ENCODE peak calls at places on chromosome 9, in four cellular contexts. B is SK-N-SH, I is HCT116, W is GM12878. H is an unnamed sample.

GRCh38 chr9:97628668-97629067 is 4.5 kb downstream of the TSTD2 start:
- DNase-seq in B (no peak), I (no peak), W (no peak), H (no peak)

GRCh38 chr9:15182003-15182695 is 124.9 kb downstream of the TTC39B start:
- DNase-seq in B (peak), I (no peak), W (no peak), H (no peak)

GRCh38 chr9:73714294-73714693 is 562.6 kb downstream of the ANXA1 start:
- DNase-seq in B (no peak), I (no peak), W (no peak), H (no peak)

GRCh38 chr9:112921549-112921948 is 30.9 kb upstream of the SLC46A2 start:
- DNase-seq in B (peak), I (peak), W (no peak), H (peak)

GRCh38 chr9:110844121-110844520 is 175.5 kb downstream of the MUSK start:
- DNase-seq in B (no peak), I (no peak), W (no peak), H (no peak)

GRCh38 chr9:91177661-91178280 is 183.9 kb downstream of the AUH start:
- DNase-seq in B (no peak), I (no peak), W (no peak), H (no peak)

GRCh38 chr9:87497080-87497603 is 525 bp upstream of the DAPK1 start:
- DNase-seq in B (peak), I (no peak), W (no peak), H (no peak)

GRCh38 chr9:25537857-25538256 is 140.4 kb downstream of the TUSC1 start:
- DNase-seq in B (no peak), I (no peak), W (no peak), H (no peak)

GRCh38 chr9:26863074-26863473 is 29.5 kb downstream of the CAAP1 start:
- DNase-seq in B (peak), I (no peak), W (no peak), H (no peak)

GRCh38 chr9:109476781-109477268 is 21.3 kb downstream of the PTPN3 start:
- DNase-seq in B (no peak), I (no peak), W (no peak), H (no peak)

GRCh38 chr9:109478665-109479380 is 19.3 kb downstream of the PTPN3 start:
- DNase-seq in B (no peak), I (no peak), W (no peak), H (no peak)

GRCh38 chr9:109475526-109475925 is 22.6 kb downstream of the PTPN3 start:
- DNase-seq in B (no peak), I (no peak), W (no peak), H (no peak)

GRCh38 chr9:109478204-109478563 is 19.9 kb downstream of the PTPN3 start:
- DNase-seq in B (no peak), I (no peak), W (no peak), H (no peak)

GRCh38 chr9:109477269-109478203 is 20.6 kb downstream of the PTPN3 start:
- DNase-seq in B (no peak), I (peak), W (peak), H (no peak)
- TF ChIP-seq JUND in B (no peak), I (peak), W (no peak), H (no peak)

DNA sequence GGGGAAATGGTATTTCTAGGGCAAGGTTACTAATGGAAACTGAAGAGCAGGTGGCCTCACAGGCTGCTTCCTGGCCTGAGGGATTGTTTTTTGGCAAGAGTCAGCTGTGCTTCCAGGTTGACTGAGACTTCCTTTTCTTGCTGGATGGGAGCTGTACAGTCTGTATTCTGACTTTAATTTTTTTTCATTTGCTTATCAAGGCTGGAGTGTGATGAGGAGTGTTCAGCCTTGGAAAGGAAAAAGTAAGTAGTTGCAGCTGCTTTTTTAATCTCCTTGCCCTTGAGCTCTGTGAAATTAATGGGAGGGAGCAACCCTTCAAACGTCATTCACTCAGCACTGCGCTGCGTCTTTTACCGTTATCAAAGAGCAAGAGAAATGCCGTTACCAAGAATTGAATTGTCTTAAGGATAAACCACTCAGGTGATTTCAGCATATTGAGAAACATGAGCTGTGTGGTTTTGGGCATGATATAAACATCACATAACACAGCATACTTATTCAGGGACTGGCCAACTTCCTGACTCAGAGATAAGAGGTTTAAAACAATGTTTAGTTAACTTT is 47.6 kb downstream of the AQP7 start:
- DNase-seq in B (no peak), I (no peak), W (no peak), H (no peak)
- TF ChIP-seq JUND in B (no peak), I (no peak), W (no peak), H (no peak)

GRCh38 chr9:126304207-126304945 is 22.3 kb upstream of the MVB12B start:
- DNase-seq in B (no peak), I (no peak), W (no peak), H (no peak)
- TF ChIP-seq JUND in B (no peak), I (no peak), W (no peak), H (no peak)

GRCh38 chr9:124624735-124624992 is 117.5 kb upstream of the NR5A1 start:
- DNase-seq in B (peak), I (no peak), W (no peak), H (no peak)

GRCh38 chr9:124625084-124625483 is 117.9 kb upstream of the NR5A1 start:
- DNase-seq in B (peak), I (no peak), W (no peak), H (no peak)

GRCh38 chr9:124632077-124632621 is 125.0 kb upstream of the NR5A1 start:
- DNase-seq in B (no peak), I (no peak), W (no peak), H (no peak)

GRCh38 chr9:124628741-124629140 is 121.5 kb upstream of the NR5A1 start:
- DNase-seq in B (no peak), I (no peak), W (no peak), H (no peak)

GRCh38 chr9:124629600-124629999 is 122.4 kb upstream of the NR5A1 start:
- DNase-seq in B (no peak), I (no peak), W (no peak), H (no peak)
- TF ChIP-seq JUND in B (no peak), I (no peak), W (no peak), H (no peak)

GRCh38 chr9:135660407-135660806 is 2.7 kb upstream of the LCN9 start:
- DNase-seq in B (no peak), I (no peak), W (no peak), H (no peak)
- TF ChIP-seq JUND in B (no peak), I (no peak), W (no peak), H (no peak)

GRCh38 chr9:109194157-109194556 is 27.1 kb upstream of the FRRS1L start:
- DNase-seq in B (no peak), I (no peak), W (no peak), H (no peak)

GRCh38 chr9:109191746-109192145 is 24.7 kb upstream of the FRRS1L start:
- DNase-seq in B (no peak), I (no peak), W (no peak), H (no peak)

GRCh38 chr9:109186857-109187256 is 19.8 kb upstream of the FRRS1L start:
- DNase-seq in B (no peak), I (no peak), W (no peak), H (no peak)

GRCh38 chr9:109192732-109193361 is 25.8 kb upstream of the FRRS1L start:
- DNase-seq in B (peak), I (peak), W (no peak), H (no peak)

GRCh38 chr9:109190151-109190550 is 23.1 kb upstream of the FRRS1L start:
- DNase-seq in B (no peak), I (no peak), W (no peak), H (no peak)
- TF ChIP-seq JUND in B (no peak), I (no peak), W (no peak), H (no peak)

DNA sequence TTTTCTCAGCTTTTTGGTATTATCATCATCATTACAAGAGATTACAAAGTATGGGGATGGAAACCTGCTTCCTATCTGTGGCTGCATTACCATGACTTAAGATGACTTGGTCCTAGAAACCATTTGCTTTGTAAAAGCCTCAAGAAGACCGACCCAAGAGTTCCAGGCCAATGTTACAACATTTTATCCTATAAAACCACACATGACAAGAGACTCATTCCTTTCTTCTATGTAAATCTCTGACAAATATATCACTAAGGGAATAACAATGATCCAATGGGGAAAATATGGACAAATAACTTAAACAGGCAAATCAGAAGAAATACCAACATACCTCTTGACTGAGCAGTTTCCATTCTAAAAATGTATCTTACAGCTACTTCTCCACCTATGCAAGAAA is 44.3 kb upstream of the VPS13A start:
- DNase-seq in B (no peak), I (no peak), W (no peak), H (no peak)
- TF ChIP-seq JUND in B (no peak), I (no peak), W (no peak), H (no peak)

DNA sequence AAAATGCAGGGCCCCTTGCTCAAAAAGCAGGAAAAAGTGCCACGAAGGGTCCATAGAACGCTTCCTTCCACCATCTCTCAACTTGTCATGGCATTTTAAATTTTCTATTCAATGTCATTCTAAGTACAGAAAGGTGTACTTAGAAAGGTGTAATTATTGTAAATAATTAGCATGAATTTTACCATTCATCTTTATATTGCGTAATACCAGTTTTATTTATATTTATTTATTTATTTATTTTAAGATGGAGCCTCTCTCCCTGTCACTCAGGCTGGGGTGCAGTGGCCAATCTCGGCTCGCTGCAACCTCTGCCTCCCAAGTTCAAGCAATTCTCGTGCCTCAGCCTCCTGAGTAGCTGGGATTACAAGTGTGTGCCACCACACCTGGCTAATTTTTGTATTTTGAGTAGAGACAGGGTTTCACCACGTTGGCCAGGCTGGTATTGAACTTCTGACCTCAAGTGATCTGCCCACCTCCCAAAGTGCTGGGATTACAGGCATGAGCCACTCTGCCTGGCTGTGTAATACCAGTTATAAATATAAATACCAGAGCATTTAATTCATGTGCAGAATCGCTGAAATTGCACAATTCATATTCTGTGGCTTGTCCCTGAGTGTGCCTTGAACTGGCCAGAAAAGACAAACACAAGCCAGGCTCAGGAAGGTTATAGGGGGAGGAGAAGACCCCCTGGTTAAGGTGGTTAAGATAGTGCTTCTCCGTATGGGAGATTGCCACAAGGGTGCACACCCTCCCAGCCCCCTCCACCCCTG is 15.0 kb downstream of the IER5L start:
- DNase-seq in B (no peak), I (no peak), W (no peak), H (no peak)
- TF ChIP-seq JUND in B (no peak), I (no peak), W (no peak), H (no peak)

GRCh38 chr9:109815366-109815947 is 35.5 kb downstream of the PALM2AKAP2 start:
- DNase-seq in B (no peak), I (no peak), W (no peak), H (peak)
- TF ChIP-seq JUND in B (peak), I (no peak), W (no peak), H (no peak)

GRCh38 chr9:132631280-132631679 is 38.5 kb downstream of the DDX31 start:
- DNase-seq in B (no peak), I (no peak), W (no peak), H (no peak)
- TF ChIP-seq JUND in B (no peak), I (no peak), W (no peak), H (no peak)